ENCODE peak calls at places on chromosomes 2 and 18, in seven cellular contexts. P is prostate gland, T is heart left ventricle, A is SK-N-SH, N is mesendoderm, E is A549, R is psoas muscle. F is an unnamed sample. For H3K4me1, the result is how much of the 10 kb centered on the place peaks cover.

GRCh38 chr2:99365661-99366060 is 28.5 kb downstream of the EIF5B start:
- DNase-seq in N (no peak), P (no peak), R (no peak), A (no peak), T (no peak), E (no peak), F (no peak)

GRCh38 chr2:11075221-11075620 is 80.0 kb upstream of the SLC66A3 start:
- DNase-seq in T (no peak), P (no peak), N (no peak), A (no peak), E (no peak), R (no peak), F (no peak)

GRCh38 chr18:30622635-30623034 is 419.9 kb downstream of the DSC3 start:
- DNase-seq in P (no peak), A (no peak), E (no peak), R (no peak), T (no peak), N (no peak), F (no peak)

GRCh38 chr2:47174731-47175361 is 19.7 kb upstream of the STPG4 start:
- DNase-seq in R (no peak), E (peak), N (peak), A (peak), P (peak), T (peak), F (peak)

GRCh38 chr2:7111626-7112025 is 194.4 kb downstream of the RNF144A start:
- DNase-seq in P (no peak), R (no peak), A (no peak), N (peak), E (no peak), T (no peak), F (no peak)

GRCh38 chr2:239085201-239085992 is 237.5 kb downstream of the TWIST2 start:
- DNase-seq in A (no peak), P (no peak), T (no peak), N (no peak), E (no peak), R (no peak), F (no peak)

GRCh38 chr2:239953418-239954061 is 71.6 kb downstream of the NDUFA10 start:
- DNase-seq in E (no peak), P (peak), R (no peak), A (no peak), T (peak), N (no peak), F (no peak)

GRCh38 chr2:164898475-164898874 is 56.9 kb downstream of the SLC38A11 start:
- DNase-seq in N (no peak), A (no peak), R (no peak), E (peak), T (no peak), P (no peak), F (no peak)

GRCh38 chr2:23489471-23490400 is 104.8 kb downstream of the KLHL29 start:
- DNase-seq in E (no peak), P (no peak), N (no peak), R (no peak), T (no peak), A (no peak), F (no peak)

GRCh38 chr2:224969095-224969494 is 73.2 kb downstream of the DOCK10 start:
- DNase-seq in A (no peak), N (no peak), P (no peak), T (no peak), R (no peak), E (no peak), F (no peak)

GRCh38 chr2:215826838-215827441 is 186.4 kb downstream of the MREG start:
- DNase-seq in R (no peak), E (peak), P (no peak), N (no peak), T (no peak), A (no peak), F (no peak)

GRCh38 chr2:64937341-64938230 is 51.6 kb upstream of the SLC1A4 start:
- DNase-seq in A (no peak), E (no peak), R (peak), N (no peak), T (no peak), P (no peak), F (no peak)

GRCh38 chr2:171923206-171923605 is 945 bp downstream of the HAT1 start:
- DNase-seq in R (no peak), P (no peak), N (no peak), T (no peak), A (no peak), E (no peak), F (peak)

GRCh38 chr2:179059026-179059680 is 9.2 kb upstream of the CCDC141 start:
- DNase-seq in R (no peak), P (no peak), E (no peak), A (no peak), T (no peak), N (no peak), F (no peak)

GRCh38 chr2:99337931-99338580 is 867 bp downstream of the EIF5B start:
- DNase-seq in P (no peak), R (no peak), A (peak), T (no peak), E (peak), N (peak), F (no peak)

GRCh38 chr18:48833701-48834394 is 116.9 kb downstream of the SMAD7 start:
- DNase-seq in A (no peak), N (no peak), P (no peak), R (no peak), T (peak), E (no peak), F (peak)

GRCh38 chr2:200042102-200042735 is 86.8 kb downstream of the MAIP1 start:
- DNase-seq in P (no peak), N (no peak), E (no peak), T (no peak), A (no peak), R (no peak), F (no peak)

GRCh38 chr2:101811226-101812015 is 113.9 kb downstream of the MAP4K4 start:
- DNase-seq in P (no peak), A (no peak), N (no peak), R (no peak), T (no peak), E (no peak), F (no peak)

GRCh38 chr2:176121377-176122111 is 975 bp upstream of the HOXD9 start:
- DNase-seq in N (no peak), A (peak), E (no peak), T (no peak), R (no peak), P (no peak), F (no peak)

GRCh38 chr18:48607049-48607984 is 68.5 kb downstream of the CTIF start:
- DNase-seq in A (no peak), R (peak), T (peak), P (no peak), N (no peak), E (no peak), F (peak)

GRCh38 chr2:176118606-176119370 is 2.2 kb downstream of the HOXD10 start:
- DNase-seq in E (peak), P (no peak), A (peak), R (no peak), T (no peak), N (peak), F (no peak)

GRCh38 chr2:225468131-225468530 is 68.6 kb downstream of the NYAP2 start:
- DNase-seq in R (no peak), A (no peak), E (no peak), N (no peak), T (no peak), P (no peak), F (peak)

GRCh38 chr18:6056171-6056932 is 161.0 kb upstream of the TMEM200C start:
- DNase-seq in A (no peak), N (no peak), P (no peak), R (no peak), E (peak), T (no peak), F (peak)

GRCh38 chr18:23844991-23845680 is 155.9 kb downstream of the LAMA3 start:
- DNase-seq in N (peak), E (no peak), P (no peak), T (no peak), A (no peak), R (no peak), F (peak)

GRCh38 chr2:200278694-200279316 is 27.7 kb upstream of the SPATS2L start:
- DNase-seq in A (no peak), N (no peak), T (no peak), R (no peak), E (no peak), P (peak), F (no peak)

GRCh38 chr2:112491946-112492345 is 10.0 kb downstream of the TTL start:
- DNase-seq in R (no peak), P (no peak), E (no peak), T (no peak), A (no peak), N (no peak), F (no peak)

GRCh38 chr2:19362094-19362649 is 3.7 kb upstream of the OSR1 start:
- DNase-seq in E (no peak), P (no peak), R (no peak), N (peak), A (peak), T (no peak), F (no peak)

GRCh38 chr18:29234751-29235150 is 1057.8 kb upstream of the CDH2 start:
- DNase-seq in T (no peak), E (no peak), A (no peak), P (no peak), N (no peak), R (no peak), F (no peak)

GRCh38 chr2:233416706-233417105 is 62.4 kb downstream of the DGKD start:
- DNase-seq in E (no peak), A (no peak), N (peak), P (no peak), R (no peak), T (no peak), F (no peak)

GRCh38 chr2:150135223-150135883 is 352.1 kb downstream of the RND3 start:
- DNase-seq in P (no peak), N (no peak), E (no peak), T (no peak), R (no peak), A (no peak), F (no peak)

GRCh38 chr2:157489981-157490380 is 46.1 kb upstream of the CYTIP start:
- DNase-seq in T (no peak), E (no peak), N (no peak), R (no peak), A (no peak), P (no peak), F (no peak)

GRCh38 chr2:84874381-84875212 is 6.3 kb downstream of the TRABD2A start:
- DNase-seq in E (no peak), A (no peak), P (no peak), N (no peak), R (no peak), T (no peak), F (peak)

GRCh38 chr2:1266311-1266710 is 147.0 kb upstream of the TPO start:
- DNase-seq in A (no peak), N (no peak), T (no peak), E (no peak), P (no peak), R (no peak), F (peak)

GRCh38 chr2:128379021-128380005 is 60.6 kb upstream of the HS6ST1 start:
- DNase-seq in T (peak), P (peak), E (no peak), R (no peak), A (peak), N (peak), F (peak)

GRCh38 chr18:69838620-69839411 is 108.9 kb downstream of the CD226 start:
- DNase-seq in N (peak), P (no peak), T (no peak), R (no peak), E (peak), A (peak), F (peak)

DNA sequence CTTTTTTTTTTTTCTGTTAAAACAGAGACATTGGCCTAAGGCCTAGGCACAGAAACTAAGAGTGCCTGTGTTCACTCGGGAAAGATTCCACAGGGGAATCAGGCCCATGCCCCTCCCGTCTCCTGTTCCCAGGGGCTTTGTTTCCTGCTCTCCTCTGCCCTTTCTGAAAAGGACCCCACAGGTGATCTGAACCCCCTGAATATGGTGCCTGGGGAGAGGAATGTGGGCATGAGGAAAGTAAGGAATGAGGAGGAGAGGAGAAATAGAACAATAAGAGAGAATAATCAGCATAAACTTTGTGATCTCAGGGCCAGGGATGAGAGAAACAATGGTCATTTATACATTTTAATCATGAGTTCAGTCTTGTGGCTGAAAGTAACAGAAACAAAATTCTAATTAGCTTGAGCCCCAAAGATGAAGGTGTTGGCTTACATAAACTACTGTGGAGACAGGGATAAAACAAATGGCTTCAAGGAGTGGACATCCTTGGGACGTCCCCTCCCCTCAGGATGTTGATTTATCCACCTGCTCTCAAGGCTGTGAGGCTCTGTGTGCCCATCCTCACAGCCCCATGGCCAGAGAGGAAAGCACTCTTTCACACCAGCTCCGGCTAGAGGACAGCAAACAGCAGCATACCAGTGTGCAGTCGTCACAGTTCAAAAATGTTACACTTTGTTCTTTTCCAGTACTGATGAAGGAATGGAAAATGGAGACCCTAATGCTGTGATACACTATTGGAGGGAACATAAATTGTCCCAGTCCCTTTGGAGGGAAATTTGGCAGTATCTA is 46.4 kb upstream of the MRPL33 start:
- DNase-seq in E (no peak), R (no peak), T (no peak), N (no peak), A (no peak), P (no peak), F (no peak)
- H3K27ac ChIP-seq in E (peak), R (peak), T (peak), N (no peak), A (no peak), P (peak), F (no peak)

DNA sequence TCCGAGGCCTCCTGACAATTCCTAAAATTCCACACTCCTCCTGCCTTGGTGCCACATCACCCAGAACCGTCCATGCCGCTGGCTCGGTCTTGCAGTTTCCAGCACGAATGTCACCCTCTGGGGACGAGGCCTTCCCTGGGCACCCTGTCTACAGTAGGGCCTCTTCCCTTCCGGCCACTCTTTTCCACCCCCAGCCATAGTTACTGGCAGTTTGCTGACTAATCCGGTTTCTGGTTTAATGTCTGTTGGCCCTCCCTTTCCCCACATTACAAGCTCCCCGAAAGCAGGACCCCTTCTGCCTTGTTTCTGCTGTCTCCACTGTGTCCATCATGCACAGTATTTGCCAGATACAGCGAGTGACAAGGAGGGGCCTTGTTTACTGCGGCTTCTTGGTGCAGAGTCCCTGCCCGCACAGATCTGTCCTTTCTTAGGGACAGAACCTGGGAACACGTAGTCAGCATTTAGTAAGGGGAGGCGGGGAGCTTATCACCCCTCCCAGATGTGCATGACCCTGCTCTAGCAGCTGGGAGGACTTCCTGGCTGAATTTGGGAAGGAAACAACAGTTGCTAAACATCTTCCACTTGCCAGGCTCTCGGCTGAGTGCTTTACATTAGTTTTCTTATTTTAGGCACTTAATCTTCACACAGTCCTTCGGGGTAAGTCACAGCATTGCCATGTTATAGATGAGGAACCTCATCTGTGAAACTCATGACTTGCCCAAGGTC is 23.6 kb upstream of the CATIP start:
- DNase-seq in T (no peak), P (no peak), N (no peak), E (no peak), R (no peak), A (no peak), F (no peak)
- H3K4me1 ChIP-seq in T (under half), P (under half), N (under half), E (under half), R (under half), A (under half), F (under half)

GRCh38 chr2:168118733-168119518 is 128.5 kb downstream of the STK39 start:
- DNase-seq in T (peak), P (peak), R (no peak), N (peak), E (peak), A (peak), F (peak)
- H3K27ac ChIP-seq in T (peak), P (no peak), R (peak), N (no peak), E (no peak), A (peak), F (no peak)

GRCh38 chr2:63614983-63615945 is 26.5 kb downstream of the MDH1 start:
- DNase-seq in R (no peak), A (no peak), T (no peak), E (no peak), P (peak), N (peak), F (peak)
- H3K4me1 ChIP-seq in R (under half), A (under half), T (under half), E (under half), P (under half), N (under half), F (under half)

F was measured in SJSA1.